ENCODE peak calls at places on chromosomes 2 and 18, in eight cellular contexts. F is uterus; M is transverse colon; N is mesendoderm; C is psoas muscle; Q is adrenal gland; U is CD4-positive, alpha-beta T cell; K is WERI-Rb-1. A is an unnamed sample.

GRCh38 chr2:189000221-189000620 is 26.0 kb downstream of the COL3A1 start:
- DNase-seq in F (no peak), M (no peak), N (no peak), C (no peak), Q (no peak), U (no peak), K (no peak), A (no peak)

GRCh38 chr2:98453531-98453930 is 8.9 kb downstream of the INPP4A start:
- DNase-seq in F (no peak), M (no peak), N (no peak), C (no peak), Q (peak; percentile 48), U (no peak), K (no peak), A (no peak)

GRCh38 chr2:28532399-28532798 is 36.5 kb downstream of the PLB1 start:
- DNase-seq in F (no peak), M (no peak), N (no peak), C (no peak), Q (no peak), U (no peak), K (no peak), A (no peak)

GRCh38 chr2:181784556-181784955 is 104.2 kb upstream of the NEUROD1 start:
- DNase-seq in F (no peak), M (no peak), N (no peak), C (no peak), Q (no peak), U (no peak), K (no peak), A (no peak)

GRCh38 chr18:45370190-45371010 is 244.9 kb upstream of the SLC14A2 start:
- DNase-seq in F (peak; percentile 28), M (no peak), N (peak; percentile 51), C (no peak), Q (no peak), U (no peak), K (no peak), A (no peak)

GRCh38 chr2:86631846-86632485 is 8.3 kb upstream of the RNF103 start:
- DNase-seq in F (no peak), M (no peak), N (peak; percentile 34), C (peak; percentile 17), Q (no peak), U (no peak), K (no peak), A (no peak)

GRCh38 chr2:119431155-119431975 is at the start of gene TMEM37:
- DNase-seq in F (peak; percentile 54), M (peak; percentile 84), N (peak; percentile 93), C (peak; percentile 84), Q (peak; percentile 84), U (no peak), K (peak; percentile 80), A (peak; percentile 29)

GRCh38 chr2:160836755-160837154 is 323.5 kb upstream of the TANK start:
- DNase-seq in F (no peak), M (no peak), N (peak; percentile 84), C (no peak), Q (no peak), U (no peak), K (no peak), A (no peak)

GRCh38 chr2:140998577-140998976 is 1132.2 kb downstream of the LRP1B start:
- DNase-seq in F (no peak), M (no peak), N (no peak), C (no peak), Q (no peak), U (no peak), K (no peak), A (no peak)

GRCh38 chr2:38268691-38269309 is 108.3 kb downstream of the ATL2 start:
- DNase-seq in F (no peak), M (no peak), N (no peak), C (no peak), Q (no peak), U (no peak), K (no peak), A (no peak)

GRCh38 chr2:185979546-185980071 is 241.0 kb downstream of the FSIP2 start:
- DNase-seq in F (no peak), M (no peak), N (peak; percentile 24), C (no peak), Q (no peak), U (no peak), K (no peak), A (no peak)

GRCh38 chr2:79393806-79394484 is 118.9 kb upstream of the CTNNA2 start:
- DNase-seq in F (peak; percentile 20), M (no peak), N (peak; percentile 97), C (no peak), Q (peak; percentile 84), U (no peak), K (peak; percentile 37), A (no peak)

GRCh38 chr2:131445896-131446295 is 30.0 kb upstream of the TUBA3D start:
- DNase-seq in F (no peak), M (no peak), N (no peak), C (no peak), Q (no peak), U (no peak), K (no peak), A (no peak)

GRCh38 chr2:204645018-204645775 is 99.9 kb downstream of the PARD3B start:
- DNase-seq in F (no peak), M (no peak), N (no peak), C (no peak), Q (no peak), U (no peak), K (no peak), A (no peak)

GRCh38 chr18:8139127-8139591 is 470.1 kb upstream of the RAB12 start:
- DNase-seq in F (peak; percentile 25), M (no peak), N (no peak), C (peak; percentile 56), Q (no peak), U (no peak), K (no peak), A (no peak)

GRCh38 chr2:207469380-207469779 is 60.4 kb upstream of the CREB1 start:
- DNase-seq in F (no peak), M (no peak), N (no peak), C (no peak), Q (no peak), U (no peak), K (no peak), A (no peak)

GRCh38 chr2:71716697-71717624 is 263.6 kb downstream of the DYSF start:
- DNase-seq in F (peak; percentile 71), M (peak; percentile 59), N (no peak), C (peak; percentile 97), Q (peak; percentile 93), U (no peak), K (peak; percentile 6), A (no peak)

GRCh38 chr2:135694711-135695110 is 46.9 kb upstream of the UBXN4 start:
- DNase-seq in F (no peak), M (no peak), N (no peak), C (no peak), Q (no peak), U (no peak), K (no peak), A (no peak)

GRCh38 chr2:179850188-179850587 is 11.2 kb downstream of the ZNF385B start:
- DNase-seq in F (no peak), M (no peak), N (no peak), C (no peak), Q (no peak), U (no peak), K (no peak), A (no peak)

DNA sequence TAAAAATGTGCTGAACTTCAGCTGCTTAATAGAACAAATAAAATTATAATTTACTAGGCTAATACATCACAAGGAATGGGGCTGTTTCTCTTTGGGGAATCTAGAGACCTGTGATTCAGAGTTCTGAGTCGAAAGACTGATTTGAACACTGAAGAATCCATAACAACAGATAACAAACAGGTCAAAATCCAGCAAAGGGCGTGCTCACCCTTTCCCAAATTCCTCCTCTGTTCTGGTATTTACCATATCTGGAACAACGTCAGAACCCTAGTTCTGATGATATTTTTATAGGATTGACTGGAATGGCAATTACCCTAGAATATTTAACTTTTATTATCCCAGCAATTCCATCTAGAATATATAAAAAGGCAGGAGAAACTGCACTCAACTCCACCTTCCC is 66.0 kb upstream of the ITGA6 start:
- DNase-seq in F (no peak), M (peak; percentile 32), N (no peak), C (no peak), Q (no peak), U (no peak), K (no peak), A (no peak)
- H3K27ac ChIP-seq in F (peak overlapping the region; percentile 15), M (peak overlapping the region; percentile 2), N (no peak overlapping the region), C (no peak overlapping the region), Q (no peak overlapping the region), U (no peak overlapping the region), K (no peak overlapping the region), A (no peak overlapping the region)

GRCh38 chr2:164877169-164877568 is 35.5 kb upstream of the COBLL1 start:
- DNase-seq in F (no peak), M (no peak), N (no peak), C (no peak), Q (no peak), U (no peak), K (no peak), A (no peak)
- H3K27ac ChIP-seq in F (no peak overlapping the region), M (no peak overlapping the region), N (no peak overlapping the region), C (no peak overlapping the region), Q (no peak overlapping the region), U (no peak overlapping the region), K (no peak overlapping the region), A (no peak overlapping the region)

GRCh38 chr2:42117923-42118758 is 51.0 kb upstream of the EML4 start:
- DNase-seq in F (no peak), M (no peak), N (peak; percentile 92), C (no peak), Q (no peak), U (no peak), K (no peak), A (no peak)
- H3K27ac ChIP-seq in F (peak overlapping the region; percentile 35), M (peak overlapping the region; percentile 19), N (no peak overlapping the region), C (peak overlapping the region; percentile 33), Q (peak overlapping the region; percentile 15), U (no peak overlapping the region), K (no peak overlapping the region), A (no peak overlapping the region)

GRCh38 chr18:3713166-3713565 is 263.2 kb downstream of the TGIF1 start:
- DNase-seq in F (no peak), M (no peak), N (no peak), C (no peak), Q (no peak), U (no peak), K (no peak), A (no peak)

GRCh38 chr18:3710712-3711269 is 260.8 kb downstream of the TGIF1 start:
- DNase-seq in F (peak; percentile 29), M (peak; percentile 85), N (no peak), C (peak; percentile 48), Q (peak; percentile 89), U (no peak), K (no peak), A (no peak)

GRCh38 chr18:3713708-3714107 is 263.7 kb downstream of the TGIF1 start:
- DNase-seq in F (no peak), M (no peak), N (no peak), C (no peak), Q (no peak), U (no peak), K (no peak), A (no peak)

GRCh38 chr18:3715223-3716080 is 265.5 kb downstream of the TGIF1 start:
- DNase-seq in F (no peak), M (no peak), N (no peak), C (no peak), Q (no peak), U (no peak), K (no peak), A (no peak)

DNA sequence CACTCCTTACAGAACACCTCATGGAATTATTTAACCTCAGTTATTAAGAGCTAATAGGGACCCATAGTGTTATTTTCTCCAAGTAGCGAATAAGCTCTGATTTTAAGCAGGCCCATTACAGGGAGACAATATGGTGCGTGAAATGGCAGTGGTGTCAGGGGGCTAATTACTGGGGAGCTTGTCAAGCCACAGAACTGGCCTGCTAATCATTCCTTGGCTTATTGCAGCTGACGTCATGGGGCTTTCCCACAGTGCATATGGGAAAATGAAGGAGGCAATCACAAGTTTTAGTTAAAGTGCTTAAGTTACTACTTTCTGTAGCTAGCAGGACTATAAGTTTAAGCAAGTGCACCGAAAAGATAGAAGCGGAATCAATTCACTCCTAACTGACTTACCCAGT is 262.5 kb downstream of the TGIF1 start:
- DNase-seq in F (no peak), M (no peak), N (no peak), C (no peak), Q (no peak), U (no peak), K (no peak), A (no peak)
- H3K27ac ChIP-seq in F (no peak overlapping the region), M (no peak overlapping the region), N (no peak overlapping the region), C (no peak overlapping the region), Q (no peak overlapping the region), U (no peak overlapping the region), K (no peak overlapping the region), A (no peak overlapping the region)